ENCODE peak calls at places on chromosomes 2 and 18, in seven cellular contexts. Z, A, Y, O, S, N and J are unnamed samples.

GRCh38 chr2:210888035-210888434 is 331.6 kb downstream of the CPS1 start:
- DNase-seq in Z (no peak), A (no peak), Y (no peak), O (no peak), S (no peak), N (no peak), J (no peak)

GRCh38 chr2:59425292-59425691 is 1128.2 kb downstream of the BCL11A start:
- DNase-seq in Z (no peak), A (no peak), Y (no peak), O (no peak), S (no peak), N (no peak), J (no peak)

GRCh38 chr2:15092691-15093090 is 460.2 kb downstream of the LRATD1 start:
- DNase-seq in Z (no peak), A (no peak), Y (no peak), O (no peak), S (no peak), N (peak; percentile 47), J (no peak)

GRCh38 chr2:131413148-131413747 is 49.3 kb upstream of the RAB6D start:
- DNase-seq in Z (peak; percentile 57), A (no peak), Y (peak; percentile 33), O (no peak), S (no peak), N (peak; percentile 76), J (peak; percentile 18)

GRCh38 chr2:85174943-85175342 is 41.8 kb downstream of the TCF7L1 start:
- DNase-seq in Z (no peak), A (peak; percentile 75), Y (no peak), O (no peak), S (no peak), N (no peak), J (no peak)

GRCh38 chr2:30915485-30915884 is 108.2 kb upstream of the CAPN13 start:
- DNase-seq in Z (no peak), A (no peak), Y (no peak), O (no peak), S (no peak), N (no peak), J (no peak)

GRCh38 chr2:207206001-207206400 is 40.3 kb upstream of the KLF7 start:
- DNase-seq in Z (no peak), A (no peak), Y (no peak), O (no peak), S (no peak), N (no peak), J (no peak)

GRCh38 chr2:234917245-234917975 is 34.4 kb upstream of the SH3BP4 start:
- DNase-seq in Z (no peak), A (no peak), Y (no peak), O (no peak), S (no peak), N (no peak), J (no peak)

GRCh38 chr2:189362283-189362682 is 79.0 kb upstream of the WDR75 start:
- DNase-seq in Z (no peak), A (no peak), Y (no peak), O (no peak), S (no peak), N (peak; percentile 22), J (no peak)

GRCh38 chr2:217365656-217366055 is 505.8 kb upstream of the TNP1 start:
- DNase-seq in Z (no peak), A (no peak), Y (no peak), O (no peak), S (no peak), N (no peak), J (no peak)

GRCh38 chr2:68319397-68320117 is at the start of gene CNRIP1:
- DNase-seq in Z (peak; percentile 71), A (peak; percentile 82), Y (peak; percentile 84), O (peak; percentile 46), S (no peak), N (peak; percentile 85), J (peak; percentile 60)

GRCh38 chr2:49241991-49242390 is 87.7 kb upstream of the FSHR start:
- DNase-seq in Z (no peak), A (no peak), Y (no peak), O (no peak), S (no peak), N (peak; percentile 51), J (no peak)

GRCh38 chr2:15714609-15715008 is 122.9 kb downstream of the DDX1 start:
- DNase-seq in Z (no peak), A (no peak), Y (no peak), O (no peak), S (no peak), N (no peak), J (no peak)

GRCh38 chr2:20915271-20915670 is 92.4 kb upstream of the LDAH start:
- DNase-seq in Z (no peak), A (no peak), Y (no peak), O (no peak), S (no peak), N (no peak), J (no peak)

GRCh38 chr2:181308731-181309130 is 148.5 kb upstream of the ITGA4 start:
- DNase-seq in Z (no peak), A (no peak), Y (no peak), O (no peak), S (no peak), N (no peak), J (no peak)

GRCh38 chr2:12102679-12103078 is 356.2 kb downstream of the LPIN1 start:
- DNase-seq in Z (no peak), A (no peak), Y (no peak), O (no peak), S (no peak), N (no peak), J (no peak)

GRCh38 chr18:46152436-46152807 is 48.2 kb downstream of the HAUS1 start:
- DNase-seq in Z (no peak), A (peak; percentile 94), Y (no peak), O (no peak), S (no peak), N (peak; percentile 60), J (peak; percentile 42)

GRCh38 chr2:96344011-96344410 is 8.4 kb downstream of the NCAPH start:
- DNase-seq in Z (no peak), A (no peak), Y (no peak), O (no peak), S (peak; percentile 71), N (no peak), J (no peak)

GRCh38 chr2:11248-11941 is 34.9 kb downstream of the FAM110C start:
- DNase-seq in Z (peak; percentile 27), A (peak; percentile 70), Y (peak; percentile 59), O (no peak), S (no peak), N (peak; percentile 85), J (no peak)

DNA sequence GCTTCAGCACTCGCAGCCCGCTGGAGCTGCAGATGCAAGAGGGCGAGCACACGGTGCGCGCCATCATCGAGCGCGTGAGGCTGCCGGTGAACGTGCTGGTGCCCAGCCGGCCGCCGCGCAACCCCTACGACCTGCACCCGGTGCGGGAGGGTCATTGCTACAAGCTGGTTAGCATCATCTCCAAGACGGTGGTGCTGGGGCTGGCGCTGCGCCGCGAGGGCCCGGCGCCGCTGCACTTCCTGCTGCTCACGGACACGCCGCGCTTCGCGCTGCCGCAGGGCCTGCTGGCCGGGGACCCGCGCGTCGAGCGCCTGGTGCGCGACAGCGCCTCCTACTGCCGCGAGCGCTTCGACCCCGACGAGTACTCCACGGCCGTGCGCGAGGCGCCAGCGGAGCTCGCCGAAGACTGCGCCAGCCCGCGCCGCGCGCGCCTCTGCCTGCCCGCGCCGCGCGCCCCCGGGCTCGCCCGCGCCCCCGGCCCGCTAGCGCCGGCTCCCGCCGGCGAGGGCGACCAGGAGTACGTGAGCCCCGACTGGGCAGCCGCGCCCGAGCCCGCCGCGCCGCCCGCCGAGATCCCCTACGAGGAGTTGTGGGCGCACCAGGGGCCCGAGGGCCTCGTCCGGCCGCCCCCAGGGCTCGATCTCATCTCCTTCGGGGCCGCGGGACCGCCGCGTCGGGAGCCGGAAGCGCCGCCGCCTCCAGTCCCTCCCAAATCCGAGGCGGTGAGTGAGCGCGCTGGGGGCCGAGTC is 11.8 kb downstream of the GAREM2 start:
- DNase-seq in Z (peak; percentile 64), A (peak; percentile 94), Y (peak; percentile 77), O (no peak), S (peak; percentile 81), N (peak; percentile 80), J (peak; percentile 60)
- TF ChIP-seq CTCF in Z (peak; percentile 73), A (peak; percentile 59), Y (peak; percentile 24), O (peak; percentile 30), S (peak; percentile 68), N (peak; percentile 45), J (peak; percentile 50)

GRCh38 chr2:202102425-202103005 is 29.5 kb downstream of the KIAA2012 start:
- DNase-seq in Z (no peak), A (no peak), Y (no peak), O (no peak), S (no peak), N (no peak), J (no peak)

GRCh38 chr2:202105025-202105424 is 32.0 kb downstream of the KIAA2012 start:
- DNase-seq in Z (no peak), A (no peak), Y (no peak), O (no peak), S (no peak), N (no peak), J (no peak)

GRCh38 chr2:202101049-202101579 is 28.1 kb downstream of the KIAA2012 start:
- DNase-seq in Z (no peak), A (no peak), Y (no peak), O (no peak), S (no peak), N (no peak), J (no peak)

GRCh38 chr2:202108345-202108744 is 35.3 kb downstream of the KIAA2012 start:
- DNase-seq in Z (no peak), A (no peak), Y (no peak), O (no peak), S (no peak), N (no peak), J (no peak)

GRCh38 chr2:202104286-202104870 is 31.3 kb downstream of the KIAA2012 start:
- DNase-seq in Z (no peak), A (peak; percentile 57), Y (peak; percentile 24), O (no peak), S (no peak), N (peak; percentile 66), J (no peak)
- TF ChIP-seq CTCF in Z (no peak), A (peak; percentile 35), Y (no peak), O (peak; percentile 81), S (no peak), N (peak; percentile 58), J (peak; percentile 57)

DNA sequence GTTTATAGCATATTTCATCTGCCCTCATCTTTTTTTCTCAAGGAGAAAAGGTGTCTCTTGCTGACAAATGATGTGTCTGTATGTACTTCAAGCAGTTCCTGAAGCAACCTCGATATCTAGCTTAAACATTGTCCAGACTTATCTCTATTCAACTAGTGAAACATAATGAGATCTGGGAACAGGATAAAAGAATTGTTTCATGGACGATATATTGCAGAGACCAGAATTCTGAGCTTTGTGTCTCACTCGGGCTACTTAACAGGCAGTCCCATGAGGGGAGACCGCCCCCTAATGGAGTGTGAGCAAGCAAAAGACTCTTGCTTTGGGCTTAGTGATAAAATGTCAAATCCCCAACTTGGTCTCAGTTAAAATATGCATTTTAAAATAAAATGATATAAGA is 929.2 kb upstream of the SOX11 start:
- DNase-seq in Z (no peak), A (no peak), Y (no peak), O (no peak), S (no peak), N (peak; percentile 33), J (no peak)
- TF ChIP-seq CTCF in Z (peak; percentile 11), A (no peak), Y (no peak), O (no peak), S (no peak), N (no peak), J (no peak)

DNA sequence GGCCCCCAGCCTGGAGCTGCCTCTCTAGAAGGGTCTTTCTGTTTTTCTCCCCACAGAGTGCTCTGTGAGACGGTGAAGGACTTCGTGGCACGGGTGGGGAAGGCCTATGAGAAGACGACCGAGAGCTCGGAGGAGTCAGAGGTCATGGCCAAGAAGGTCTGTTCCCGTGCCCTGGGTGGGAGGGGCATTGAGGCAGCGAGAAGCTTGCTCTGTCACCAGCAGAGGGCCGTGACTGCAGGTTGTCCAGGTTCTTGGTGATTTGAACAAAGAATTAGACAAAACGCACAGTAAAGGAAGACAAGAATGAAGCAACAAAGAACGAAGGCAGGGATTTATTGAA is 93.9 kb downstream of the DGKD start:
- DNase-seq in Z (no peak), A (peak; percentile 58), Y (no peak), O (no peak), S (no peak), N (no peak), J (no peak)
- TF ChIP-seq CTCF in Z (no peak), A (peak; percentile 11), Y (no peak), O (peak; percentile 21), S (no peak), N (no peak), J (peak; percentile 4)